ENCODE peak calls at places on chromosome 3, in nine cellular contexts. U is CD4-positive, alpha-beta memory T cell; K is activated T-cell treated with anti-CD3 and anti-CD28 coated beads, Interleukin-2, amount 50 U/mL, for 24 hours; D is ovary; Y is heart right ventricle; J is stimulated activated CD8-positive, alpha-beta memory T cell treated with anti-CD3 and anti-CD28 coated beads, Interleukin-7, amount 100 ng/mL, for 1 hour; M is transverse colon; Z is left cardiac atrium; E is stimulated activated CD4-positive, alpha-beta T cell treated with anti-CD3 and anti-CD28 coated beads, TNF-alpha, amount 100 ng/mL, for 24 hours. G is an unnamed sample.

GRCh38 chr3:151838574-151839312 is 24.8 kb downstream of the AADAC start:
- DNase-seq in E (no peak), Z (peak; percentile 59), M (peak; percentile 43), Y (no peak), D (peak; percentile 30), K (no peak), U (peak; percentile 27), J (no peak), G (no peak)

GRCh38 chr3:178131801-178132200 is 404.4 kb upstream of the KCNMB2 start:
- DNase-seq in U (no peak), E (no peak), J (no peak), K (no peak), D (no peak), M (no peak), Z (no peak), Y (no peak), G (no peak)

GRCh38 chr3:151085227-151085888 is at the start of gene MED12L:
- DNase-seq in E (peak; percentile 69), Z (peak; percentile 77), J (no peak), K (peak; percentile 77), D (peak; percentile 76), U (peak; percentile 36), M (peak; percentile 71), Y (peak; percentile 77), G (peak; percentile 29)

GRCh38 chr3:57731311-57731710 is 24.8 kb upstream of the SLMAP start:
- DNase-seq in U (no peak), Y (no peak), D (no peak), J (no peak), Z (no peak), M (no peak), E (no peak), K (no peak), G (no peak)

GRCh38 chr3:150497956-150498355 is 48.3 kb downstream of the SERP1 start:
- DNase-seq in Z (no peak), U (no peak), Y (no peak), K (no peak), J (no peak), D (no peak), E (no peak), M (no peak), G (no peak)

GRCh38 chr3:187368765-187369450 is 723 bp downstream of the RTP4 start:
- DNase-seq in E (no peak), D (no peak), K (peak; percentile 30), J (no peak), Y (no peak), Z (no peak), U (no peak), M (no peak), G (no peak)

GRCh38 chr3:72446406-72447058 is 401.7 kb downstream of the SHQ1 start:
- DNase-seq in E (no peak), Z (no peak), D (peak; percentile 76), M (no peak), Y (no peak), U (peak; percentile 50), K (no peak), J (peak; percentile 18), G (no peak)

GRCh38 chr3:104873331-104873730 is 493.4 kb upstream of the ALCAM start:
- DNase-seq in K (no peak), E (no peak), D (no peak), U (no peak), Z (no peak), M (no peak), Y (no peak), J (no peak), G (no peak)

GRCh38 chr3:16715281-16715680 is 110.1 kb upstream of the DAZL start:
- DNase-seq in K (no peak), M (no peak), J (no peak), D (no peak), Y (no peak), E (no peak), U (no peak), Z (no peak), G (no peak)

GRCh38 chr3:114649331-114649730 is 355.5 kb downstream of the TIGIT start:
- DNase-seq in U (no peak), E (no peak), J (no peak), Y (no peak), D (no peak), Z (no peak), K (no peak), M (no peak), G (no peak)

GRCh38 chr3:58048301-58048700 is 40.1 kb downstream of the FLNB start:
- DNase-seq in K (no peak), J (no peak), M (no peak), E (no peak), U (no peak), Y (no peak), Z (peak; percentile 72), D (no peak), G (no peak)

GRCh38 chr3:125219261-125219701 is 6.7 kb upstream of the SLC12A8 start:
- DNase-seq in U (no peak), D (no peak), E (no peak), Z (no peak), M (no peak), J (no peak), Y (no peak), K (no peak), G (no peak)

GRCh38 chr3:127628788-127629456 is at the start of gene PODXL2:
- DNase-seq in Z (peak; percentile 67), J (no peak), D (peak; percentile 75), U (peak; percentile 36), Y (peak; percentile 57), E (peak; percentile 21), M (peak; percentile 53), K (peak; percentile 55), G (peak; percentile 50)

GRCh38 chr3:48797626-48798025 is 50.0 kb downstream of the PRKAR2A start:
- DNase-seq in D (no peak), E (no peak), Z (no peak), K (no peak), J (no peak), Y (no peak), M (no peak), U (no peak), G (no peak)

GRCh38 chr3:5769825-5770224 is 582.3 kb downstream of the EDEM1 start:
- DNase-seq in E (no peak), U (no peak), J (no peak), Z (no peak), M (no peak), Y (no peak), K (no peak), D (no peak), G (no peak)

GRCh38 chr3:29864809-29865208 is 583.9 kb downstream of the RBMS3 start:
- DNase-seq in U (no peak), M (no peak), Y (no peak), Z (no peak), K (no peak), J (no peak), E (no peak), D (no peak), G (no peak)

GRCh38 chr3:39529551-39529950 is 62.1 kb downstream of the MOBP start:
- DNase-seq in Z (no peak), M (no peak), D (no peak), U (no peak), J (no peak), Y (no peak), K (no peak), E (no peak), G (no peak)

GRCh38 chr3:131543714-131544113 is 40.9 kb upstream of the MRPL3 start:
- DNase-seq in K (no peak), M (peak; percentile 42), J (no peak), Z (peak; percentile 75), E (no peak), U (no peak), Y (peak; percentile 75), D (peak; percentile 84), G (no peak)

GRCh38 chr3:55623786-55624185 is 136.7 kb upstream of the WNT5A start:
- DNase-seq in U (no peak), K (no peak), M (no peak), E (no peak), D (no peak), Y (no peak), J (no peak), Z (no peak), G (no peak)

GRCh38 chr3:72274511-72275295 is 489.8 kb upstream of the PROK2 start:
- DNase-seq in M (peak; percentile 74), U (peak; percentile 50), Z (peak; percentile 53), D (peak; percentile 57), E (no peak), K (no peak), J (no peak), Y (no peak), G (no peak)

GRCh38 chr3:17473761-17474160 is 268.7 kb downstream of the TBC1D5 start:
- DNase-seq in Y (no peak), M (no peak), K (no peak), E (no peak), U (no peak), J (no peak), D (no peak), Z (no peak), G (no peak)

GRCh38 chr3:32018723-32019564 is 37.4 kb downstream of the ZNF860 start:
- DNase-seq in Y (no peak), J (no peak), U (peak; percentile 34), E (no peak), M (no peak), Z (no peak), K (no peak), D (no peak), G (no peak)

GRCh38 chr3:16240229-16241023 is 24.3 kb downstream of the DPH3 start:
- DNase-seq in M (no peak), J (no peak), U (no peak), E (no peak), Z (no peak), K (no peak), D (no peak), Y (no peak), G (no peak)

G was measured in caudate nucleus.